ENCODE peak calls at places on chromosome 10, in five cellular contexts. J, U, L, K and E are unnamed samples.
A peak's percentile ranks its signal among the peaks of the same experiment; 100 is the strongest.

GRCh38 chr10:28963539-28964221 is 286.4 kb downstream of the BAMBI start:
- DNase-seq in K (no peak), L (no peak), J (no peak), U (no peak), E (no peak)

GRCh38 chr10:101005869-101006567 is 6.4 kb downstream of the LZTS2 start:
- DNase-seq in U (no peak), L (no peak), J (no peak), K (no peak), E (no peak)

GRCh38 chr10:43214071-43214955 is 52.6 kb downstream of the RASGEF1A start:
- DNase-seq in K (no peak), L (no peak), J (no peak), U (peak; percentile 39), E (no peak)

GRCh38 chr10:117449636-117450035 is 74.4 kb upstream of the PDZD8 start:
- DNase-seq in K (no peak), L (no peak), U (no peak), J (no peak), E (no peak)

GRCh38 chr10:52883996-52884871 is 111.7 kb upstream of the MBL2 start:
- DNase-seq in J (peak; percentile 50), U (peak; percentile 99), K (no peak), L (no peak), E (peak; percentile 76)

GRCh38 chr10:110540038-110540437 is 27.5 kb upstream of the SMC3 start:
- DNase-seq in K (no peak), U (no peak), J (no peak), L (no peak), E (peak; percentile 38)

GRCh38 chr10:110056822-110057221 is 49.0 kb downstream of the ADD3 start:
- DNase-seq in K (no peak), L (no peak), U (no peak), J (no peak), E (no peak)

GRCh38 chr10:47031251-47031952 is 120.2 kb downstream of the PTPN20 start:
- DNase-seq in K (no peak), L (no peak), J (peak; percentile 4), U (peak; percentile 24), E (peak; percentile 14)

GRCh38 chr10:78543749-78544446 is 510.2 kb downstream of the RPS24 start:
- DNase-seq in L (no peak), U (no peak), J (no peak), K (no peak), E (no peak)

GRCh38 chr10:102612964-102613275 is 31.4 kb upstream of the TRIM8 start:
- DNase-seq in K (no peak), L (no peak), J (no peak), U (no peak), E (no peak)

GRCh38 chr10:15253951-15254807 is 85.7 kb upstream of the NMT2 start:
- DNase-seq in K (no peak), U (no peak), L (no peak), J (no peak), E (peak; percentile 53)

DNA sequence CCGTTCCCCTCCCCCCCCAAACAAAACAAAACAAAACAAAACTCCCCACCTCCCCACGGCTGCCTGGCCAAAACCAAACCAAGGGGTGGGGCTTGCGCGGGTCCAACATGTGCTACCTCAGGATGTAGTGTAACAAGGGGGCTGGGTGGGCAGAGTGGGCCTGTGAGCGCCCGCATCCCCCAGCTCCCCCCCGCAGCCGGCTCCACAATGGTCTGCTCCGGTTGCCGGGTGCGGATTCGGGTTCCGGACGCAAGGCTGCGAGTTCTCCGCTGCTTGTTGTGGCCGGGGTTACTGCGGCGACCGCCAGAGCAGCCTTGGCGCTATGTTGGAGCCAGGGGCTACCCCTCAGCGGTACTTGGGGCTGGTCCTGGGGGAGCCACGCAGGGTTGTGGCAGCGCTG is 4.9 kb downstream of the C10orf143 start:
- DNase-seq in J (no peak), L (no peak), K (no peak), U (no peak), E (no peak)
- H3K4me3 ChIP-seq in J (no peak overlapping the region), L (no peak overlapping the region), K (no peak overlapping the region), U (no peak overlapping the region), E (no peak overlapping the region)

GRCh38 chr10:71316081-71316785 is 2.8 kb upstream of the SLC29A3 start:
- DNase-seq in L (no peak), K (no peak), U (no peak), J (no peak), E (no peak)

GRCh38 chr10:71314028-71314693 is 4.9 kb upstream of the SLC29A3 start:
- DNase-seq in L (peak; percentile 39), U (peak; percentile 38), K (no peak), J (peak; percentile 70), E (peak; percentile 61)

GRCh38 chr10:71312840-71313789 is 5.9 kb upstream of the SLC29A3 start:
- DNase-seq in U (no peak), L (no peak), J (no peak), K (no peak), E (no peak)

GRCh38 chr10:71316786-71317160 is 2.3 kb upstream of the SLC29A3 start:
- DNase-seq in K (no peak), U (no peak), L (no peak), J (no peak), E (no peak)

DNA sequence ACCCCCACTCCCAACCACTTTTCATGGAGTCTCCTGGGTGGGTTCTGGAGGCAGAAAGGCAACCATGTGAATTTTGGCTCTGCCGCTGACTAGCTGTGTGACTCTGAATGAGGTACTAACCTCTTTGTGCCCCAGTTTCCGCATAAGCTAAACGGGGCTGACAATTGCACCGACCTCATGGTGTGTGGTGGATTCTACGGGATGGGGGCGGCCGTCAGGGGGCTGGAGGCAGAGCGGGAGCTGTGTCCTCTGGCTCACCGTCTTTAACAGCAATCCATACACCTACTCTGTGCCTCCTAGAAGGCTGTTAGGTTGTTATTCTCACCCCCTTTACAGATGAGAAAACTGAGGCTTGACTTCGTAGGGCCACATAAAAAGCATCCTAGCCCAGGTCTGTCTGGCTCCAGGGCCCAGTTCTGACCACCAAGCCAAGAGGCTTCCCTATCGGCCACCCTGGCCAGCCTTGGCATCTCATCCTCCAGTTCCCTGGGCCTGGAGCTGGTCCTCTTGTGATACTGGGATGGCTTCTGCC is 4.3 kb upstream of the SLC29A3 start:
- DNase-seq in J (no peak), U (no peak), K (no peak), L (no peak), E (no peak)
- H3K4me3 ChIP-seq in J (peak overlapping the region; percentile 31), U (no peak overlapping the region), K (no peak overlapping the region), L (no peak overlapping the region), E (no peak overlapping the region)

DNA sequence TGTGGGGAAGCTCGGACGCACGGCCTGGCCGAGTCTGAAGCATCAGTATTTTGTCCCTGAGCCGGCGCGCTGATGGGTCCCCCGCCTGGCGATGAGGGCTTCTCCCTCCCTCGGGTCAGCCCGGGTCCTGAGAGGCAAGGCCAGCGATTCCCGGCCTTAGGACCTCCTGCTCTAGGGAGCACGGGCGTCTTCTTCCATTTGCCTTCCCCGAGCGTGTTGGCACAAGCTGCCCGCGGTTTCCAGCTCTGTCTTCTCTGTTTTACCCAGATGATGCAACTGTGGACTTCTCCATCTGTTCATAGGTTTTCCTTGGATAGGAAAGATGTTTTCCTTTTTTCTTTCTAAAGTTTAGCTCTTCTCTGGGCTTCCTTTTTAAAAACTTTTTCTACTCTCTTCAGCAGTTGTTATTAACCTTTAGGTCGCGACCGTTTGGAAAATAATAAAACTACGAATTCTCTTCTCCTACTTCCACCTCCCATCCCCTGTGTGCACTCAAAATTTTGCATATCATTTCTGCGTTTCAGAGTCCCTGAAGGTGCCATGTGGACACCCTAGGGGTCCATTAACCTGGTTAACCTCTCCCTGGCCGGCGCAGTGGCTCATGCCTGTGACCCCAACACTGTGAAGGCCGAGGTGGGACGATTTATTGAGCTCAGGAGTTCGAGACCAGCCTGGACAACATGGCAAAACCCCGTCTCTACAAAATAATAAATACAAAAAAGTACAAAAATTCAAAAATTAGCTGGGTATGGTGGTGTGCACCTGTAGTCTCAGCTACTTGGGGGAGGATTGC is 1.4 kb upstream of the SLC25A28 start:
- DNase-seq in L (no peak), K (no peak), J (no peak), U (peak; percentile 94), E (no peak)
- H3K4me3 ChIP-seq in L (peak overlapping the region; percentile 83), K (peak overlapping the region; percentile 70), J (peak overlapping the region; percentile 96), U (peak overlapping the region; percentile 87), E (peak overlapping the region; percentile 71)

GRCh38 chr10:119539359-119539651 is 3.2 kb downstream of the RGS10 start:
- DNase-seq in L (no peak), J (no peak), K (no peak), U (no peak), E (no peak)

GRCh38 chr10:119542357-119542989 is at the start of gene RGS10:
- DNase-seq in J (peak; percentile 85), U (peak; percentile 85), K (peak; percentile 49), L (peak; percentile 69), E (peak; percentile 91)

GRCh38 chr10:119540038-119540437 is 2.5 kb downstream of the RGS10 start:
- DNase-seq in K (no peak), L (no peak), U (no peak), J (no peak), E (no peak)

GRCh38 chr10:119541459-119542356 is 811 bp downstream of the RGS10 start:
- DNase-seq in J (peak; percentile 45), K (no peak), L (peak; percentile 37), U (no peak), E (peak; percentile 55)

GRCh38 chr10:119541046-119541445 is 1.5 kb downstream of the RGS10 start:
- DNase-seq in K (no peak), J (no peak), U (peak; percentile 39), L (no peak), E (no peak)
- H3K4me3 ChIP-seq in K (peak overlapping the region; percentile 89), J (peak overlapping the region; percentile 69), U (peak overlapping the region; percentile 58), L (peak overlapping the region; percentile 76), E (peak overlapping the region; percentile 83)